ENCODE peak calls at places on chromosome 6, in seven cellular contexts. G is suprapubic skin, Q is stomach, I is ovary, R is sigmoid colon, H is tibial nerve, M is transverse colon. N is an unnamed sample. For H3K36me3, the result is how much of the 10 kb centered on the place peaks cover.

GRCh38 chr6:45192556-45192955 is 135.6 kb upstream of the RUNX2 start:
- DNase-seq in G (no peak), Q (no peak), I (no peak), R (no peak), H (no peak), M (no peak), N (no peak)

GRCh38 chr6:70166088-70166958 is 136.6 kb downstream of the COL9A1 start:
- DNase-seq in G (no peak), Q (peak), I (no peak), R (no peak), H (peak), M (peak), N (peak)

GRCh38 chr6:136344420-136344819 is 54.8 kb upstream of the BCLAF1 start:
- DNase-seq in G (no peak), Q (no peak), I (no peak), R (no peak), H (no peak), M (no peak), N (no peak)

GRCh38 chr6:130282234-130282995 is 59.7 kb upstream of the SAMD3 start:
- DNase-seq in G (no peak), Q (no peak), I (no peak), R (no peak), H (no peak), M (no peak), N (no peak)

GRCh38 chr6:160520043-160520904 is 143.8 kb downstream of the LPA start:
- DNase-seq in G (peak), Q (peak), I (peak), R (peak), H (peak), M (peak), N (peak)

GRCh38 chr6:119481981-119482380 is 132.4 kb upstream of the MAN1A1 start:
- DNase-seq in G (no peak), Q (no peak), I (no peak), R (no peak), H (no peak), M (no peak), N (no peak)

GRCh38 chr6:113585246-113585645 is 271.9 kb upstream of the MARCKS start:
- DNase-seq in G (no peak), Q (no peak), I (no peak), R (no peak), H (no peak), M (no peak), N (no peak)

GRCh38 chr6:167119680-167120556 is 3.0 kb upstream of the CCR6 start:
- DNase-seq in G (no peak), Q (peak), I (no peak), R (no peak), H (no peak), M (peak), N (no peak)

GRCh38 chr6:105200133-105200730 is 20.4 kb upstream of the POPDC3 start:
- DNase-seq in G (no peak), Q (no peak), I (no peak), R (no peak), H (no peak), M (no peak), N (no peak)

GRCh38 chr6:16722616-16723015 is 38.6 kb downstream of the ATXN1 start:
- DNase-seq in G (no peak), Q (no peak), I (no peak), R (no peak), H (no peak), M (no peak), N (no peak)

GRCh38 chr6:74066168-74066871 is 370.3 kb downstream of the CD109 start:
- DNase-seq in G (no peak), Q (no peak), I (no peak), R (no peak), H (no peak), M (no peak), N (no peak)
- H3K27ac ChIP-seq in G (no peak), Q (no peak), I (no peak), R (no peak), H (no peak), M (no peak), N (no peak)

DNA sequence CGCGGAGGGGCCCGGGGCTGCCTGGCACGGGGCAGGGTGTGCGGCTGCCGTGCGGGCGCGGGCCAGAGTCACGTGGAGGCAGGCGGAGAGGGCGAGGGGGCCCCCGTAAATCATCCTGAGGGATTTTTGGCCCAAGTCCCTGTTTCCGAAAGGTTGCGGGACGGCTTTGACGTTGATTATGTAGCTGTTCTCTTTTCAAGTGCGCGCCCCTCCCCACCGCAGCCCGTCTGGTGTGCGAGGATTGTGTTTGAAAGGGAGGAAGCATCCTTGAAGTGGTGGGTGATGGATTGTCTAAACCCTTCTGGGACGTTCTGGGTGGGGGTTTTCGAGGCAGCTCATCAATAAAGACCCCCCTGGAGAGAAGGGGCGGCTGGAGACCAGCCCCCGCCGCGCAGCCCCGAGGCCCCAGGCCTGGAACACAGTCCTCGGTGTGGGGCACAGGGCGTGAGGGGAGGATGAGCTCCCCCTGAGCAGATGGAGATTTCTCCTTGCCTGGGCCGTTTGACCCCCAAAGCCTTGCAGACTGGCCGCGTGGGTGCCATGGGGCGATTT is 7.0 kb upstream of the FOXF2 start:
- DNase-seq in G (no peak), Q (no peak), I (no peak), R (no peak), H (no peak), M (no peak), N (no peak)
- TF ChIP-seq EP300 in G (no peak), Q (no peak), I (no peak), R (no peak), H (no peak), M (no peak), N (no peak)

GRCh38 chr6:107154131-107154906 is 39.0 kb upstream of the BEND3 start:
- DNase-seq in G (no peak), Q (no peak), I (no peak), R (no peak), H (no peak), M (peak), N (no peak)
- H3K36me3 ChIP-seq in G (under half), Q (under half), I (under half), R (under half), H (under half), M (under half), N (under half)

GRCh38 chr6:148440877-148441453 is 98.3 kb downstream of the SASH1 start:
- DNase-seq in G (peak), Q (peak), I (peak), R (peak), H (peak), M (peak), N (peak)
- H3K27ac ChIP-seq in G (peak), Q (peak), I (no peak), R (peak), H (peak), M (peak), N (peak)

GRCh38 chr6:68082086-68082485 is 553.0 kb upstream of the ADGRB3 start:
- DNase-seq in G (no peak), Q (no peak), I (no peak), R (no peak), H (no peak), M (no peak), N (no peak)
- TF ChIP-seq EP300 in G (no peak), Q (no peak), I (no peak), R (no peak), H (no peak), M (no peak), N (no peak)

GRCh38 chr6:73560853-73561407 is 40.1 kb upstream of the EEF1A1 start:
- DNase-seq in G (no peak), Q (no peak), I (no peak), R (no peak), H (no peak), M (no peak), N (no peak)

GRCh38 chr6:73558624-73559398 is 38.0 kb upstream of the EEF1A1 start:
- DNase-seq in G (no peak), Q (no peak), I (no peak), R (no peak), H (no peak), M (no peak), N (no peak)

GRCh38 chr6:73562557-73562956 is 41.7 kb upstream of the EEF1A1 start:
- DNase-seq in G (no peak), Q (no peak), I (no peak), R (no peak), H (no peak), M (no peak), N (no peak)

GRCh38 chr6:73556796-73557195 is 36.0 kb upstream of the EEF1A1 start:
- DNase-seq in G (no peak), Q (no peak), I (no peak), R (no peak), H (no peak), M (no peak), N (no peak)
- H3K36me3 ChIP-seq in G (under half), Q (under half), I (under half), R (under half), H (under half), M (under half), N (under half)

DNA sequence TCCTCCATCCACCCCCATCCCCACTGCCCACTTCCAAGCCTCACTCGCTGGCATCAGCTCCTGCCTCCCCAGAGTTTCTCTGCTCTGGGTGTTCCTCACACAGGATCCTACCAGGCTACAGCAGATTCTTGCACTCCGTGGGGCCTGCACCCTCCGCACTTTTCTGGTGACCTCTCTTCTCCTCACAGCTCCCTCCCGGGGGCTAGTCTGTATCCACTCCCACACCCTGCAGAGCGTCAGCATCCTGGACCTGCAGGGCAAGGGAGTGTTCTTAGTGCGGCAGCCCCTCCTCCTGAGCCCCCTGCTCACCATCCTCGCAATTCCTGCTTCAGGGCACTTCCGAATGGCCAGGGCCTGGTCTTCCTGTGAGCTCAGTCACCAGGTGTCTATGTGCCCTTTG is 224.2 kb downstream of the DLL1 start:
- DNase-seq in G (peak), Q (no peak), I (no peak), R (peak), H (no peak), M (peak), N (no peak)
- H3K27ac ChIP-seq in G (no peak), Q (no peak), I (no peak), R (no peak), H (no peak), M (no peak), N (no peak)

GRCh38 chr6:125200986-125201385 is 47.4 kb downstream of the TPD52L1 start:
- DNase-seq in G (no peak), Q (no peak), I (no peak), R (no peak), H (no peak), M (no peak), N (no peak)

GRCh38 chr6:125203395-125203794 is 49.8 kb downstream of the TPD52L1 start:
- DNase-seq in G (no peak), Q (no peak), I (no peak), R (no peak), H (no peak), M (no peak), N (no peak)

GRCh38 chr6:125205931-125206330 is 52.4 kb downstream of the TPD52L1 start:
- DNase-seq in G (no peak), Q (no peak), I (no peak), R (no peak), H (no peak), M (no peak), N (no peak)

GRCh38 chr6:125198285-125199009 is 44.9 kb downstream of the TPD52L1 start:
- DNase-seq in G (no peak), Q (no peak), I (no peak), R (no peak), H (no peak), M (no peak), N (no peak)

DNA sequence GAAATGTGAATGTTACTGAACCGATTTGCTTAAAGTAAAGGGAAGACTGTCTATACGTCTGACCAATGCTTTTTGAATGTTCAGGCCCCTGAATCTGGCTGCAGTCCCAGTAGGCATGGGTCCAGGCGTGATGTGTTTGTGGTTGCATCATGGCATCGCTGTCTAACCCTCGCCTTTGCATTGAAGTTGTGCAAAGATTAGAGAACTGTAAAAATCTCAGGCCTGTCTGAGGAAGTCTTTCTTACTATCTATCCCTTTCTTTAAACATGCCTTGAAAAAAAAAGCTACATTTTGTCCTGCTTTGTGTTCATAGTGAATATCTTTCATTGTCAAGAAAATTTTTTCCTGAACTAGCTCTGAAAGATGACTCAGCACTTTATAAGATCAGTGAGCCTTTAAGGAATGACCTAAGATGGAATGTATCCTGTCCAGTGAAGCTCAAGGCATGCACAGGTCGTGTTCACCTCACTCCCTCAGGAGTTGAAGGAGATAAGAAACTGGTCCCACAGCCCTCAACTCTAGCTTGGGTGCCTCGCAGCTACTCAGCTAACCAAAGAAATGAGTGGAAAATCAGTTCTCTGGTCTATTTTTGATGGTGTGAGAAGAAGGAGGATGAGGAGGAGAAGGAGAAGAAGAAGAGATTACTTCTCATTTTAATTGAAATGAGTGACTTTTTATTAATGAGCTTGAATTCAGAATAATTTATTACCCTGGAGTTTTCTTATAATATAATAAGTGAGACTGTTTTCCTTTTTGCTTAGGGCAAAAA is 48.6 kb downstream of the TPD52L1 start:
- DNase-seq in G (no peak), Q (peak), I (peak), R (peak), H (peak), M (peak), N (peak)
- TF ChIP-seq EP300 in G (no peak), Q (no peak), I (no peak), R (no peak), H (no peak), M (no peak), N (no peak)

N was measured in upper lobe of left lung.